ENCODE peak calls at places on chromosomes 7 and 10, in five cellular contexts. W is effector CD4-positive, alpha-beta T cell; X is DMS153; B is NCI-H2171 treated with DMSO at 0.1 percent for 48 hours; I is astrocyte of the spinal cord. T is an unnamed sample.

GRCh38 chr7:134730359-134730758 is 49.1 kb upstream of the CALD1 start:
- DNase-seq in W (no peak), X (no peak), B (no peak), I (peak; percentile 15), T (no peak)

GRCh38 chr10:130615463-130615862 is 479.3 kb downstream of the GLRX3 start:
- DNase-seq in W (no peak), X (no peak), B (no peak), I (no peak), T (no peak)

GRCh38 chr7:47581821-47582747 is at the start of gene TNS3:
- DNase-seq in W (no peak), X (no peak), B (peak; percentile 14), I (no peak), T (no peak)

GRCh38 chr10:119205926-119206602 is 1.3 kb upstream of the GRK5 start:
- DNase-seq in W (peak; percentile 20), X (no peak), B (no peak), I (no peak), T (no peak)

GRCh38 chr10:72025400-72025799 is 61.2 kb downstream of the CHST3 start:
- DNase-seq in W (no peak), X (no peak), B (no peak), I (no peak), T (no peak)

GRCh38 chr10:49286686-49287085 is 12.3 kb upstream of the C10orf71 start:
- DNase-seq in W (no peak), X (no peak), B (no peak), I (no peak), T (no peak)

GRCh38 chr10:13732485-13732884 is 145.7 kb downstream of the PRPF18 start:
- DNase-seq in W (no peak), X (no peak), B (peak; percentile 76), I (no peak), T (no peak)

GRCh38 chr7:31995134-31995533 is 75.1 kb downstream of the PDE1C start:
- DNase-seq in W (no peak), X (no peak), B (no peak), I (no peak), T (no peak)

GRCh38 chr10:78552261-78552811 is 516.4 kb upstream of the ZMIZ1 start:
- DNase-seq in W (no peak), X (no peak), B (no peak), I (peak; percentile 88), T (no peak)